ENCODE peak calls at places on chromosomes 12 and 14, in nine cellular contexts. N is stimulated activated naive CD8-positive, alpha-beta T cell treated with anti-CD3 and anti-CD28 coated beads, Interleukin-15, amount 100 ng/mL, for 72 hours; O is NCI-H1417; D is astrocyte of the cerebellum; L is cardiac fibroblast; Q is hypothalamus; W is suprapubic skin; J is cardiac septum; Z is caudate nucleus. X is an unnamed sample.

GRCh38 chr12:121053706-121054105 is 14.7 kb upstream of the OASL start:
- DNase-seq in N (no peak), O (no peak), D (no peak), L (no peak), Q (no peak), W (peak), J (no peak), Z (no peak), X (no peak)

GRCh38 chr12:4556730-4557519 is 5.1 kb upstream of the DYRK4 start:
- DNase-seq in N (no peak), O (no peak), D (no peak), L (no peak), Q (no peak), W (no peak), J (no peak), Z (no peak), X (no peak)

GRCh38 chr12:121711925-121712461 is 559 bp upstream of the TMEM120B start:
- DNase-seq in N (no peak), O (no peak), D (no peak), L (peak), Q (no peak), W (peak), J (no peak), Z (no peak), X (peak)

GRCh38 chr14:55398679-55399078 is 13.0 kb downstream of the ATG14 start:
- DNase-seq in N (no peak), O (no peak), D (peak), L (peak), Q (no peak), W (no peak), J (no peak), Z (no peak), X (peak)

GRCh38 chr14:96307434-96307833 is 51.4 kb downstream of the BDKRB1 start:
- DNase-seq in N (no peak), O (no peak), D (no peak), L (no peak), Q (no peak), W (no peak), J (no peak), Z (no peak), X (no peak)

GRCh38 chr12:59444932-59445331 is 150.9 kb upstream of the SLC16A7 start:
- DNase-seq in N (no peak), O (no peak), D (no peak), L (peak), Q (no peak), W (no peak), J (no peak), Z (no peak), X (no peak)

GRCh38 chr12:132629330-132629729 is 10.8 kb downstream of the P2RX2 start:
- DNase-seq in N (no peak), O (no peak), D (no peak), L (no peak), Q (no peak), W (no peak), J (no peak), Z (no peak), X (no peak)

GRCh38 chr12:98618952-98619351 is 25.5 kb downstream of the SLC25A3 start:
- DNase-seq in N (no peak), O (no peak), D (no peak), L (peak), Q (no peak), W (no peak), J (no peak), Z (no peak), X (no peak)

GRCh38 chr12:3117144-3117581 is 40.0 kb downstream of the TSPAN9 start:
- DNase-seq in N (no peak), O (no peak), D (peak), L (peak), Q (no peak), W (no peak), J (no peak), Z (no peak), X (no peak)

GRCh38 chr12:46830731-46831334 is 5.0 kb upstream of the SLC38A4 start:
- DNase-seq in N (no peak), O (no peak), D (no peak), L (peak), Q (no peak), W (no peak), J (peak), Z (no peak), X (peak)

GRCh38 chr12:80648866-80649265 is 58.6 kb upstream of the MYF6 start:
- DNase-seq in N (no peak), O (no peak), D (peak), L (peak), Q (no peak), W (no peak), J (no peak), Z (no peak), X (no peak)

GRCh38 chr12:47557401-47557800 is 148.4 kb downstream of the RPAP3 start:
- DNase-seq in N (no peak), O (no peak), D (no peak), L (no peak), Q (no peak), W (no peak), J (no peak), Z (no peak), X (no peak)

GRCh38 chr12:52585951-52586350 is 12.3 kb upstream of the KRT74 start:
- DNase-seq in N (no peak), O (no peak), D (no peak), L (no peak), Q (no peak), W (no peak), J (peak), Z (no peak), X (no peak)

GRCh38 chr12:116455540-116456306 is 103.5 kb upstream of the MAP1LC3B2 start:
- DNase-seq in N (no peak), O (no peak), D (peak), L (peak), Q (no peak), W (peak), J (peak), Z (no peak), X (peak)

GRCh38 chr14:75249251-75249957 is 29.2 kb upstream of the FOS start:
- DNase-seq in N (peak), O (peak), D (no peak), L (no peak), Q (no peak), W (no peak), J (no peak), Z (no peak), X (peak)

GRCh38 chr12:78568326-78569020 is 296.1 kb upstream of the SYT1 start:
- DNase-seq in N (no peak), O (no peak), D (no peak), L (no peak), Q (no peak), W (no peak), J (no peak), Z (no peak), X (no peak)

GRCh38 chr14:75340921-75341320 is 62.3 kb downstream of the FOS start:
- DNase-seq in N (no peak), O (no peak), D (no peak), L (peak), Q (peak), W (peak), J (peak), Z (no peak), X (peak)

X was measured in gastrocnemius medialis.